ENCODE peak calls at places on chromosome 19, in six cellular contexts. One of them, this sample, is unnamed.

GRCh38 chr19:45271709-45272108 is 20.6 kb downstream of the MARK4 start:
- DNase-seq in IMR-90: no peak
- DNase-seq in K562: no peak
- DNase-seq in GM12878: no peak
- DNase-seq in A549: no peak
- DNase-seq in HepG2: peak; percentile 25
- DNase-seq in this sample: no peak

GRCh38 chr19:34260771-34261173 is 6.4 kb downstream of the GARRE1 start:
- DNase-seq in A549: no peak
- DNase-seq in HepG2: no peak
- DNase-seq in GM12878: no peak
- DNase-seq in IMR-90: peak; percentile 43
- DNase-seq in K562: peak; percentile 25
- DNase-seq in this sample: no peak

GRCh38 chr19:18119243-18120105 is 21.9 kb downstream of the MAST3 start:
- DNase-seq in K562: no peak
- DNase-seq in HepG2: no peak
- DNase-seq in GM12878: no peak
- DNase-seq in A549: no peak
- DNase-seq in IMR-90: no peak
- DNase-seq in this sample: no peak

GRCh38 chr19:11279505-11280236 is 16.3 kb upstream of the TSPAN16 start:
- DNase-seq in IMR-90: no peak
- DNase-seq in GM12878: peak; percentile 86
- DNase-seq in HepG2: no peak
- DNase-seq in K562: no peak
- DNase-seq in A549: no peak
- DNase-seq in this sample: no peak

GRCh38 chr19:2716722-2717637 is 4.2 kb downstream of the DIRAS1 start:
- DNase-seq in A549: no peak
- DNase-seq in HepG2: no peak
- DNase-seq in IMR-90: no peak
- DNase-seq in K562: no peak
- DNase-seq in GM12878: no peak
- DNase-seq in this sample: peak; percentile 28

GRCh38 chr19:10748924-10749434 is 31.1 kb downstream of the DNM2 start:
- DNase-seq in K562: peak; percentile 87
- DNase-seq in IMR-90: no peak
- DNase-seq in GM12878: no peak
- DNase-seq in A549: peak; percentile 51
- DNase-seq in HepG2: peak; percentile 94
- DNase-seq in this sample: peak; percentile 79

GRCh38 chr19:42335971-42336370 is 10.5 kb downstream of the MEGF8 start:
- DNase-seq in GM12878: no peak
- DNase-seq in IMR-90: no peak
- DNase-seq in HepG2: no peak
- DNase-seq in A549: no peak
- DNase-seq in K562: no peak
- DNase-seq in this sample: no peak

GRCh38 chr19:13827656-13828055 is 32.4 kb downstream of the ZSWIM4 start:
- DNase-seq in HepG2: no peak
- DNase-seq in GM12878: no peak
- DNase-seq in IMR-90: no peak
- DNase-seq in A549: no peak
- DNase-seq in K562: peak; percentile 28
- DNase-seq in this sample: no peak

GRCh38 chr19:35388277-35389054 is 17.6 kb downstream of the GPR42 start:
- DNase-seq in K562: peak; percentile 49
- DNase-seq in HepG2: peak; percentile 87
- DNase-seq in IMR-90: no peak
- DNase-seq in GM12878: no peak
- DNase-seq in A549: no peak
- DNase-seq in this sample: no peak

GRCh38 chr19:1173160-1173844 is 766 bp downstream of the SBNO2 start:
- DNase-seq in K562: peak; percentile 57
- DNase-seq in HepG2: no peak
- DNase-seq in GM12878: no peak
- DNase-seq in A549: no peak
- DNase-seq in IMR-90: no peak
- DNase-seq in this sample: peak; percentile 67

GRCh38 chr19:48560095-48560530 is 8.1 kb downstream of the SULT2B1 start:
- DNase-seq in K562: peak; percentile 35
- DNase-seq in IMR-90: no peak
- DNase-seq in GM12878: no peak
- DNase-seq in HepG2: peak; percentile 43
- DNase-seq in A549: no peak
- DNase-seq in this sample: no peak

DNA sequence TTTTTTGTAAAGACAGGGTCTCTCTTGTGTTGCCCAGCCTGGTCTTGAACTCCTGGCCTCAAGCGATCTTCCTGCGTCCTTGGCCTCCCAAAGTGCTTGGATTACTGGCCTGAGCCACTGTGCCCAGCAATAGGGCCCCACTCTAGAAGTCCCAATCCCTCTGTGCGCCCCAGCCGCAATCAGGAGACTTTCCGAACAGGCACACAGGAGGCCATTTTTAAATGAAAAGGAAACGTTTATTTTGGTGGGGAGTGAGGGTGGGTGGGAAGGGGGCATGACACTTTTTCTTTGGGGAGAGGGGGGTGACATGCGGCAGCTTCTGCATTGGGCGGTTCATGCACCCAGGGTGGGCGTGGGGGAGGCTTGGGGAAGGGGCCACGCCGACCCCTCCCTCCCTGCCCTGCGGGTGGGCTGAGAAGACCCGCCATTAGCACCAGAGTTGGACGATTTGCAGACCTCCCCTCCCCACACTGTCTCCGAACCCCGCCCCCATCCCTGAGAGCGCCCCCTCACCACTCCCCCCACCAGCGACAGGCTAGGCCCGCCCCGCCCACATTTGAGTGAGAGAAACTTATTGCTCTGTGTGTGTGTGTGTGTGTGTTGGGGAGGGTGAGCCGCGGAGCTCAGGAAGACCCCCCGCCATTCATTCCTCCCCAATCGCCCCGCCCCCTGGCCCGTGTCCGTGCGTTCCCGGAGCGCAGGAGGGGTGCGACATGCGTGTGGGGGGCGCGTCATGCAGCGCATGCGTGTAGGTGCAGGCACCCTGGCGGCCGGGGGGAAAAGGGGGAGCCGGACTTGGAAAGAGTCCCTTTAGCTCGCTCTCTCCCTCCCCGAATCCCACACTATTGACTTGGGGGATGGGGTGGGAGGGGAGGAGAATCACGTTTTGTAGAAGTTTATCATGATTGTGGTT is 17.2 kb downstream of the KCNC3 start:
- DNase-seq in GM12878: no peak
- DNase-seq in HepG2: peak; percentile 59
- DNase-seq in A549: peak; percentile 94
- DNase-seq in K562: peak; percentile 82
- DNase-seq in IMR-90: no peak
- DNase-seq in this sample: peak; percentile 93
- TF ChIP-seq SMC3 in GM12878: no peak
- TF ChIP-seq SMC3 in HepG2: no peak
- TF ChIP-seq SMC3 in A549: no peak
- TF ChIP-seq SMC3 in K562: no peak
- TF ChIP-seq SMC3 in IMR-90: no peak
- TF ChIP-seq SMC3 in this sample: no peak

GRCh38 chr19:31000913-31001312 is 348.3 kb downstream of the TSHZ3 start:
- DNase-seq in K562: no peak
- DNase-seq in IMR-90: no peak
- DNase-seq in GM12878: no peak
- DNase-seq in A549: no peak
- DNase-seq in HepG2: no peak
- DNase-seq in this sample: no peak
- H3K4me1 ChIP-seq in K562: no peaks in the 10 kb centered on the region
- H3K4me1 ChIP-seq in IMR-90: no peaks in the 10 kb centered on the region
- H3K4me1 ChIP-seq in GM12878: no peaks in the 10 kb centered on the region
- H3K4me1 ChIP-seq in A549: no peaks in the 10 kb centered on the region
- H3K4me1 ChIP-seq in HepG2: no peaks in the 10 kb centered on the region
- H3K4me1 ChIP-seq in this sample: no peaks in the 10 kb centered on the region

DNA sequence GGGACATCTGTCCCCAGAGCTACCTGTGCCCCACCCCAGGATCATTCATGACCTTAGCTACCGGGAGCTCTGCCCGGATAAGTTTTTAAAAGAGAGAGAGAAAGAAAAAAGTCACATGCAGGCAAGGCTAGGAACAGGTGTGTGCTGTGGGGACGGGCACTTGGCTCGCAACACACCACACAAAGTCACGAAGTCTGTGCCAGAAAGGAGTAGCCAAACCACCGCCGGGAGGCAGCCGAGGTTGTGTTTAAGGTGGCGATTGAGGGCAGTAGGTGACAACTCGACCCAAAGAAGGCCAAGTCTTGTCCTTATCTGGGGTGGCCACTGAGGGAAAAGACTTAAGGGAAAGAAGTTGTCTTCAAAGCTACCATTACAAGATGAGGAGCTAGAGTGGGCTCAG is 4.6 kb upstream of the TSHZ3 start:
- DNase-seq in K562: no peak
- DNase-seq in IMR-90: no peak
- DNase-seq in GM12878: no peak
- DNase-seq in A549: no peak
- DNase-seq in HepG2: no peak
- DNase-seq in this sample: no peak
- TF ChIP-seq CTCF in K562: no peak
- TF ChIP-seq CTCF in IMR-90: no peak
- TF ChIP-seq CTCF in GM12878: no peak
- TF ChIP-seq CTCF in A549: no peak
- TF ChIP-seq CTCF in HepG2: no peak
- TF ChIP-seq CTCF in this sample: no peak

GRCh38 chr19:20365146-20365545 is 198.1 kb downstream of the ZNF486 start:
- DNase-seq in GM12878: no peak
- DNase-seq in HepG2: no peak
- DNase-seq in K562: peak; percentile 0
- DNase-seq in A549: no peak
- DNase-seq in IMR-90: no peak
- DNase-seq in this sample: no peak
- TF ChIP-seq SMC3 in GM12878: no peak
- TF ChIP-seq SMC3 in HepG2: no peak
- TF ChIP-seq SMC3 in K562: no peak
- TF ChIP-seq SMC3 in A549: no peak
- TF ChIP-seq SMC3 in IMR-90: no peak
- TF ChIP-seq SMC3 in this sample: no peak

DNA sequence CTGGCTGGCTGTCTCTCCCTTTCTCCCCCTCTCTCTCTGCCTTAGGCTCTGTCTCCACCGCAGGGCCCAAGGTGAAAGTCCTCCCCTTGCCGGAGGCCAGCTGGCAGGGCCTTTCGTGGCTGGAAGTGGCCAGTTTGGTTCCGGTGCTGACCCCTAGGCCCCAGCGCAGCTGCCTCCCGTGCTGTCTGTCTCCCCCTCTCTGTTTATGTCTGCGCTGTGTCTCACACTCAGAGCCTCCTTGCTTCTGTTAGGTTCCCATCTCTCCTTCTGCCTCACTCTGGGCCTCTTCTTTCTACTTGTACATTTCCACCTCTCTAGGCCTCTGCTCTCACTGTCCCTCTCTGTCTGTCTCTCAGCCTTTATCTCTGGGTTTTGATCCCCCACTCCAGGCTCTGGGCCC is 13.1 kb downstream of the CCDC97 start:
- DNase-seq in IMR-90: peak; percentile 92
- DNase-seq in K562: no peak
- DNase-seq in HepG2: no peak
- DNase-seq in A549: no peak
- DNase-seq in GM12878: no peak
- DNase-seq in this sample: no peak
- H3K4me1 ChIP-seq in IMR-90: peaks cover 54% of the 10 kb centered on the region
- H3K4me1 ChIP-seq in K562: peaks cover 74% of the 10 kb centered on the region
- H3K4me1 ChIP-seq in HepG2: peaks cover 78% of the 10 kb centered on the region
- H3K4me1 ChIP-seq in A549: peaks cover 69% of the 10 kb centered on the region
- H3K4me1 ChIP-seq in GM12878: peaks cover 25% of the 10 kb centered on the region
- H3K4me1 ChIP-seq in this sample: peaks cover 53% of the 10 kb centered on the region

This sample was measured in SK-N-SH.